ENCODE peak calls at places on chromosomes 16 and 17, in four cellular contexts. U, T, Y and O are unnamed samples.

GRCh38 chr17:7633093-7633492 is 3.2 kb downstream of the SHBG start:
- DNase-seq in U (no peak), T (no peak), Y (no peak), O (no peak)

GRCh38 chr17:80187493-80187892 is 17.7 kb downstream of the CARD14 start:
- DNase-seq in U (no peak), T (no peak), Y (peak), O (no peak)

GRCh38 chr17:65046236-65046635 is 10.3 kb downstream of the GNA13 start:
- DNase-seq in U (no peak), T (no peak), Y (no peak), O (no peak)

GRCh38 chr17:63988741-63989621 is 9.2 kb upstream of the PRR29 start:
- DNase-seq in U (no peak), T (no peak), Y (no peak), O (no peak)

GRCh38 chr16:84053237-84053636 is 10.6 kb upstream of the SLC38A8 start:
- DNase-seq in U (no peak), T (no peak), Y (no peak), O (no peak)

GRCh38 chr17:82962163-82962720 is 117.2 kb upstream of the METRNL start:
- DNase-seq in U (no peak), T (no peak), Y (no peak), O (peak)

GRCh38 chr16:56190903-56191806 is at the start of gene GNAO1:
- DNase-seq in U (no peak), T (peak), Y (peak), O (peak)

GRCh38 chr17:34314279-34314678 is 5.0 kb upstream of the CCL8 start:
- DNase-seq in U (no peak), T (peak), Y (no peak), O (peak)

GRCh38 chr16:77905356-77905920 is 116.9 kb upstream of the CLEC3A start:
- DNase-seq in U (no peak), T (no peak), Y (no peak), O (no peak)

GRCh38 chr16:11203111-11203623 is 52.8 kb downstream of the SOCS1 start:
- DNase-seq in U (no peak), T (no peak), Y (no peak), O (no peak)

GRCh38 chr16:57067347-57067746 is 25.0 kb upstream of the CPNE2 start:
- DNase-seq in U (no peak), T (no peak), Y (no peak), O (no peak)

GRCh38 chr17:20206068-20206467 is 196.9 kb downstream of the SPECC1 start:
- DNase-seq in U (no peak), T (peak), Y (peak), O (no peak)

GRCh38 chr17:40556884-40557414 is 8.3 kb downstream of the CCR7 start:
- DNase-seq in U (no peak), T (peak), Y (peak), O (no peak)

GRCh38 chr16:66936462-66936861 is 1.1 kb downstream of the CES2 start:
- DNase-seq in U (no peak), T (no peak), Y (no peak), O (no peak)

GRCh38 chr17:72121164-72122001 is 563 bp downstream of the SOX9 start:
- DNase-seq in U (no peak), T (no peak), Y (no peak), O (peak)

GRCh38 chr17:82867763-82868325 is 28.0 kb upstream of the ZNF750 start:
- DNase-seq in U (no peak), T (no peak), Y (no peak), O (no peak)

GRCh38 chr17:2063306-2064146 is 8.6 kb downstream of the HIC1 start:
- DNase-seq in U (no peak), T (no peak), Y (no peak), O (peak)

GRCh38 chr17:67359960-67360817 is 6.2 kb downstream of the PSMD12 start:
- DNase-seq in U (no peak), T (peak), Y (peak), O (peak)

GRCh38 chr16:53502331-53503269 is at the start of gene AKTIP:
- DNase-seq in U (no peak), T (peak), Y (peak), O (peak)
- TF ChIP-seq FOS in U (no peak), T (no peak), Y (no peak), O (no peak)

DNA sequence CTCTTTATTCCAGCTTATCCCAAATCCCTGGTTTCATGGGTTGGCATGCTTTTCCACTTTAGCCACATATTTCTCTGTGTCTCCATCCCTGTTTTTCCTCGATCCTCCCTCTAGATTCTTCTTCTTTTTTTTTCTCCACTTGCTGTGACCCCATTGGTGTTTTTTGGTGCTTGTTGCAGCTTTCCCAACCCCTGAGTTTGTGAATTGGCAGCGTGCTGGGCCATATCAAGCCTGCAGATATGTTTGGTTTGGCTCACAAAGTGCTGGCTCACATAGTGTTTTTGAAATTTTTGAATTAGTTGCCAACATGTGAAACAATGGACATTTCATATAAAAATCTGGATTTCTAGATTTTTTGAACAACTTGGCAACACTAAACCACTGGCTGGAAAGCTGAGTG is 8.8 kb downstream of the GPR139 start:
- DNase-seq in U (no peak), T (no peak), Y (no peak), O (no peak)
- TF ChIP-seq FOS in U (no peak), T (no peak), Y (no peak), O (no peak)

GRCh38 chr16:72927199-72928088 is 120.5 kb downstream of the ZFHX3 start:
- DNase-seq in U (no peak), T (no peak), Y (no peak), O (peak)

GRCh38 chr16:72924918-72925630 is 122.9 kb downstream of the ZFHX3 start:
- DNase-seq in U (no peak), T (no peak), Y (no peak), O (no peak)

GRCh38 chr16:72926671-72927070 is 121.3 kb downstream of the ZFHX3 start:
- DNase-seq in U (no peak), T (no peak), Y (no peak), O (no peak)

GRCh38 chr16:72924487-72924886 is 123.4 kb downstream of the ZFHX3 start:
- DNase-seq in U (no peak), T (no peak), Y (no peak), O (no peak)

DNA sequence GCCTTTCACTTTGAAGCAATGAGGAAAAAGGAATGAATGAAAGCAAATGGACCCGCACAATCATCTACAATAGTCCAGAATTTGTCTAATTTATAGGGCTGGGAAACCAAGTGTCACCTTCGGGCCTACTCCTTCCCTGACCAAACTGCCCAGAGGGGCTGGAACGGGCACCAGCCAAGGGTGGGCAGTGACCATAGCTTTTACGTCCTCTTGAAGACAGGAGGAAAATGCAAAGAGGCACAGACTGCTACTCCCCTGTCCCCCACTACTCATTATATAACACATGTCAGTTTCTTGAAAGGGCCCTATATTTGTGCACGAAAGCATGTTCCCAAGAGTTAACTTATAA is 122.3 kb downstream of the ZFHX3 start:
- DNase-seq in U (no peak), T (no peak), Y (no peak), O (no peak)
- TF ChIP-seq FOS in U (no peak), T (no peak), Y (no peak), O (no peak)

GRCh38 chr16:49274936-49275730 is 6.5 kb downstream of the CBLN1 start:
- DNase-seq in U (no peak), T (no peak), Y (no peak), O (no peak)
- TF ChIP-seq FOS in U (no peak), T (no peak), Y (no peak), O (no peak)

GRCh38 chr17:4740584-4740983 is 856 bp upstream of the CXCL16 start:
- DNase-seq in U (no peak), T (no peak), Y (no peak), O (no peak)

GRCh38 chr17:4735825-4736651 is 3.6 kb upstream of the ZMYND15 start:
- DNase-seq in U (no peak), T (peak), Y (no peak), O (no peak)

GRCh38 chr17:4740025-4740351 is 260 bp upstream of the CXCL16 start:
- DNase-seq in U (no peak), T (no peak), Y (no peak), O (no peak)

GRCh38 chr17:4739122-4740024 is at the start of the genes CXCL16 and ZMYND15:
- DNase-seq in U (no peak), T (peak), Y (peak), O (no peak)

DNA sequence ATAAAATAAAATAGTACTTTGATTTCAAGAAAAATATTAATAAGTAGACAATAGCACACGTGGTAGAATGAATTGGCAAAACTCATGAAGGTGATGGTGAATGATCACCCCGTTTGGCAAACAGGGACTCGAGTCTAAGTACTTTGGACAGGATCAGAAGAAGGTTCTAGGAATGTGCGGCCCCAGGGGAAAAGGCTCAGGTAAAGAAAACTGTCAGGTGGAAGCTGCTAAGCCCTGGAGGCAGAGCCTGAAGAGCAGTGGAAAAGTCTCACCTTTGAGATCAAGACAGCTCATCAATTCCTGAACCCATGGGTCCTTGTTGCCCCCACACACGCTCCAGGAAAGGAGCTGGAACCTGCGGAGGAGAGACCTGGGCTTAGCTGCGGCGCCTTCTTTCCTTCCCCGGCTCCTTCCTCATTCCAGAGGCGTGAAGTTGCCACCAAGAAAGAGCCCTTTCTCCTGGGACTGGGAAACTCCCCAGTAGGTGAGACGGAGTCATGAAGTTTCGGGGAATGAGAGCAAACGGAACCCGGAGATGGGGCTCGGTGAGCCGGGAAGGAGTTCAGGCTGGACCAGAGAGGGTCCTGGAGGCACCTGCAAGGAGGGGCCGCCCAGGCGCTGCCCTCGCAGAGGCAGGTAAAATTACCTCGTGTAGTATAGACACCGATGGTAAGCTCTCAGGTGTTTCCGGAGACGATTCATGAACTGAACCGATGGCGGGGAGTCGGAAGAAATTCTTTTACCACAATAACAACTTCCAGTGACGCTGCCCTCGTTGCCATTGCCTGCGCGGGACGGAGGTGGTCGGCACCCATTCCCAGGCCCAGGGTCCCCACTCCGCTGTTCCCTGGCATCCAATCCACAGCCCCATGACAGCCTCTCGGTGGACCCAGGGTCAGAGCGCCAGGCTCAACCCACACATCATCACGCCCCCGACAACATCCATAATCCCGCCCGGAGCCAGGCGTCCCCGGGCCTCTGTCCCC is 1.2 kb upstream of the ZMYND15 start:
- DNase-seq in U (no peak), T (no peak), Y (no peak), O (no peak)
- TF ChIP-seq FOS in U (no peak), T (no peak), Y (no peak), O (no peak)

GRCh38 chr16:7236824-7237410 is 95.7 kb upstream of the RBFOX1 start:
- DNase-seq in U (no peak), T (no peak), Y (no peak), O (no peak)
- TF ChIP-seq FOS in U (no peak), T (no peak), Y (no peak), O (no peak)

GRCh38 chr17:37605813-37606505 is 3.3 kb downstream of the SYNRG start:
- DNase-seq in U (no peak), T (peak), Y (no peak), O (no peak)
- TF ChIP-seq FOS in U (no peak), T (no peak), Y (no peak), O (no peak)

GRCh38 chr16:85535352-85536072 is 77.6 kb upstream of the GSE1 start:
- DNase-seq in U (no peak), T (no peak), Y (peak), O (no peak)
- TF ChIP-seq FOS in U (no peak), T (no peak), Y (no peak), O (no peak)